ENCODE peak calls at places on chromosomes 13 and 19, in ten cellular contexts. E, V, B, R, I, A, D, Y, F and N are unnamed samples.

GRCh38 chr19:7742575-7742974 is 4.8 kb downstream of the CD209 start:
- DNase-seq in E (no peak), V (no peak), B (no peak), R (no peak), I (no peak), A (no peak), D (no peak), Y (no peak), F (no peak), N (no peak)

GRCh38 chr13:79098603-79099002 is 307.5 kb downstream of the RBM26 start:
- DNase-seq in E (no peak), V (no peak), B (no peak), R (no peak), I (no peak), A (no peak), D (no peak), Y (no peak), F (no peak), N (no peak)

GRCh38 chr19:10424011-10424637 is 3.8 kb downstream of the PDE4A start:
- DNase-seq in E (peak), V (no peak), B (peak), R (peak), I (peak), A (peak), D (peak), Y (peak), F (peak), N (peak)

GRCh38 chr13:33446821-33447481 is 161.4 kb upstream of the STARD13 start:
- DNase-seq in E (no peak), V (no peak), B (no peak), R (no peak), I (no peak), A (no peak), D (no peak), Y (no peak), F (no peak), N (peak)

GRCh38 chr19:2607712-2608601 is 94.5 kb downstream of the GNG7 start:
- DNase-seq in E (no peak), V (peak), B (no peak), R (no peak), I (peak), A (peak), D (no peak), Y (peak), F (no peak), N (no peak)

GRCh38 chr13:74062933-74063332 is 71.3 kb downstream of the KLF12 start:
- DNase-seq in E (no peak), V (no peak), B (peak), R (no peak), I (no peak), A (peak), D (peak), Y (peak), F (no peak), N (no peak)

GRCh38 chr13:112250788-112251445 is 125.2 kb upstream of the SPACA7 start:
- DNase-seq in E (no peak), V (no peak), B (no peak), R (no peak), I (no peak), A (no peak), D (no peak), Y (no peak), F (no peak), N (no peak)

GRCh38 chr19:1923319-1923718 is 17.7 kb upstream of the CSNK1G2 start:
- DNase-seq in E (no peak), V (no peak), B (no peak), R (no peak), I (peak), A (no peak), D (no peak), Y (peak), F (no peak), N (no peak)

GRCh38 chr19:11410682-11411081 is 8.4 kb downstream of the RGL3 start:
- DNase-seq in E (no peak), V (no peak), B (no peak), R (peak), I (no peak), A (no peak), D (no peak), Y (no peak), F (no peak), N (no peak)

GRCh38 chr13:37539176-37539575 is 59.4 kb downstream of the POSTN start:
- DNase-seq in E (no peak), V (no peak), B (no peak), R (no peak), I (no peak), A (no peak), D (no peak), Y (no peak), F (no peak), N (no peak)

GRCh38 chr13:44273991-44274810 is 99.4 kb upstream of the SERP2 start:
- DNase-seq in E (no peak), V (no peak), B (no peak), R (no peak), I (peak), A (no peak), D (peak), Y (peak), F (no peak), N (no peak)

GRCh38 chr13:61391426-61391825 is 24.2 kb downstream of the PCDH20 start:
- DNase-seq in E (no peak), V (no peak), B (no peak), R (no peak), I (no peak), A (no peak), D (no peak), Y (no peak), F (no peak), N (no peak)

GRCh38 chr19:14410054-14410774 is 8.9 kb downstream of the DDX39A start:
- DNase-seq in E (no peak), V (no peak), B (no peak), R (no peak), I (no peak), A (no peak), D (peak), Y (peak), F (no peak), N (no peak)

GRCh38 chr13:68064371-68064770 is 834.2 kb upstream of the PCDH9 start:
- DNase-seq in E (no peak), V (no peak), B (no peak), R (no peak), I (no peak), A (no peak), D (no peak), Y (no peak), F (no peak), N (no peak)

GRCh38 chr13:102038787-102039186 is 363.1 kb downstream of the FGF14 start:
- DNase-seq in E (no peak), V (no peak), B (no peak), R (no peak), I (no peak), A (no peak), D (no peak), Y (no peak), F (no peak), N (no peak)

GRCh38 chr19:28990522-28990921 is 222.4 kb downstream of the UQCRFS1 start:
- DNase-seq in E (no peak), V (no peak), B (no peak), R (no peak), I (no peak), A (no peak), D (no peak), Y (no peak), F (no peak), N (peak)

GRCh38 chr19:50067575-50067974 is 41.8 kb downstream of the ZNF473 start:
- DNase-seq in E (no peak), V (no peak), B (no peak), R (no peak), I (no peak), A (no peak), D (no peak), Y (no peak), F (no peak), N (no peak)

GRCh38 chr13:28392896-28393295 is 102.0 kb downstream of the FLT1 start:
- DNase-seq in E (no peak), V (no peak), B (no peak), R (no peak), I (no peak), A (no peak), D (no peak), Y (no peak), F (no peak), N (no peak)

GRCh38 chr13:111262281-111262680 is 58.2 kb upstream of the TEX29 start:
- DNase-seq in E (no peak), V (no peak), B (no peak), R (no peak), I (no peak), A (no peak), D (no peak), Y (no peak), F (no peak), N (no peak)

GRCh38 chr19:16373989-16374388 is 49.4 kb downstream of the KLF2 start:
- DNase-seq in E (no peak), V (no peak), B (no peak), R (no peak), I (no peak), A (peak), D (no peak), Y (no peak), F (no peak), N (no peak)

GRCh38 chr19:50434525-50434924 is 1.8 kb downstream of the MYBPC2 start:
- DNase-seq in E (no peak), V (no peak), B (no peak), R (no peak), I (no peak), A (no peak), D (no peak), Y (no peak), F (no peak), N (peak)

GRCh38 chr13:44109986-44110640 is 230.4 kb downstream of the LACC1 start:
- DNase-seq in E (no peak), V (no peak), B (no peak), R (peak), I (no peak), A (no peak), D (no peak), Y (no peak), F (no peak), N (no peak)

GRCh38 chr19:2189880-2190279 is 26.1 kb downstream of the DOT1L start:
- DNase-seq in E (no peak), V (no peak), B (no peak), R (no peak), I (no peak), A (no peak), D (no peak), Y (no peak), F (no peak), N (no peak)

GRCh38 chr19:6125571-6125989 is 9.9 kb upstream of the ACSBG2 start:
- DNase-seq in E (peak), V (peak), B (no peak), R (peak), I (peak), A (peak), D (peak), Y (peak), F (peak), N (peak)